ENCODE peak calls at places on chromosomes 5 and 9, in six cellular contexts. A is GM23338; T is CD8-positive, alpha-beta memory T cell; W is GM12878; M is lung; B is brain microvascular endothelial cell. E is an unnamed sample.

GRCh38 chr5:115599924-115600323 is 2.4 kb downstream of the TICAM2 start:
- DNase-seq in A (peak), M (no peak), B (no peak), W (no peak), T (no peak), E (no peak)

GRCh38 chr5:143051244-143052058 is 281.3 kb downstream of the ARHGAP26 start:
- DNase-seq in T (no peak), M (no peak), A (peak), B (peak), W (no peak), E (no peak)

GRCh38 chr5:130136300-130136699 is 232.0 kb downstream of the CHSY3 start:
- DNase-seq in M (no peak), T (no peak), W (no peak), A (no peak), B (no peak), E (no peak)

GRCh38 chr9:17477816-17478215 is 101.0 kb upstream of the SH3GL2 start:
- DNase-seq in W (no peak), M (no peak), A (no peak), T (no peak), B (no peak), E (no peak)

GRCh38 chr5:177390363-177391300 is 6.4 kb downstream of the SLC34A1 start:
- DNase-seq in B (peak), T (peak), M (peak), A (peak), W (peak), E (peak)

GRCh38 chr9:91714020-91714721 is 235.9 kb downstream of the ROR2 start:
- DNase-seq in M (peak), A (peak), B (peak), T (peak), W (no peak), E (no peak)

GRCh38 chr5:93274291-93274690 is 306.7 kb downstream of the NR2F1-AS1 start:
- DNase-seq in M (no peak), W (no peak), A (peak), T (no peak), B (peak), E (no peak)

GRCh38 chr9:2093920-2094597 is 78.9 kb downstream of the SMARCA2 start:
- DNase-seq in W (no peak), T (no peak), A (peak), B (peak), M (peak), E (no peak)

GRCh38 chr9:108534741-108535140 is 321.0 kb downstream of the ACTL7B start:
- DNase-seq in T (no peak), A (no peak), B (peak), W (no peak), M (no peak), E (no peak)
- H3K27ac ChIP-seq in T (no peak), A (no peak), B (no peak), W (no peak), M (no peak), E (no peak)

GRCh38 chr5:112967520-112968083 is 9.0 kb upstream of the DCP2 start:
- DNase-seq in B (no peak), T (no peak), A (no peak), M (no peak), W (no peak), E (no peak)
- H3K4me3 ChIP-seq in B (no peak), T (no peak), A (no peak), M (no peak), W (no peak), E (no peak)

GRCh38 chr9:89010056-89010455 is 18.8 kb downstream of the S1PR3 start:
- DNase-seq in B (no peak), M (no peak), T (no peak), A (no peak), W (no peak), E (no peak)
- H3K27ac ChIP-seq in B (no peak), M (no peak), T (no peak), A (no peak), W (no peak), E (no peak)

GRCh38 chr9:14029811-14030210 is 284.1 kb downstream of the NFIB start:
- DNase-seq in A (no peak), M (no peak), W (no peak), T (no peak), B (no peak), E (no peak)
- H3K4me3 ChIP-seq in A (no peak), M (no peak), W (no peak), T (no peak), B (peak), E (peak)